ENCODE peak calls at places on chromosomes 13 and 19, in six cellular contexts. H is DMS153, D is endothelial cell, L is HuH-7, P is AG09319, W is sciatic nerve. C is an unnamed sample.

GRCh38 chr13:113669231-113669870 is 2.3 kb downstream of the GRK1 start:
- DNase-seq in L (no peak), D (no peak), W (peak), H (no peak), P (no peak), C (no peak)

GRCh38 chr19:32914879-32915278 is 45.3 kb upstream of the SLC7A9 start:
- DNase-seq in P (no peak), D (no peak), L (no peak), H (no peak), W (no peak), C (no peak)

GRCh38 chr19:4662020-4662695 is 8.0 kb downstream of the MYDGF start:
- DNase-seq in D (no peak), L (no peak), H (no peak), W (no peak), P (no peak), C (no peak)

GRCh38 chr19:36030264-36031148 is 2.2 kb downstream of the CLIP3 start:
- DNase-seq in L (no peak), D (no peak), H (no peak), P (no peak), W (no peak), C (no peak)

GRCh38 chr13:111662451-111662850 is 342.0 kb downstream of the TEX29 start:
- DNase-seq in D (no peak), H (no peak), P (no peak), L (no peak), W (no peak), C (no peak)

GRCh38 chr19:46035986-46036744 is 4.6 kb downstream of the IGFL4 start:
- DNase-seq in P (no peak), H (no peak), D (no peak), W (no peak), L (no peak), C (no peak)

GRCh38 chr19:49468746-49469447 is 5.1 kb upstream of the FLT3LG start:
- DNase-seq in H (peak), L (no peak), P (no peak), W (peak), D (no peak), C (peak)

GRCh38 chr19:7676376-7676775 is 514 bp upstream of the MCEMP1 start:
- DNase-seq in D (no peak), L (no peak), P (no peak), W (no peak), H (no peak), C (peak)

GRCh38 chr13:35699805-35700204 is 223.3 kb upstream of the MAB21L1 start:
- DNase-seq in D (no peak), W (peak), H (no peak), P (peak), L (no peak), C (no peak)